ENCODE peak calls at places on chromosomes 4 and X, in six cellular contexts. J is MM.1S, M is suprapubic skin, O is Peyer's patch, E is left lung, B is heart left ventricle. X is an unnamed sample. For H3K36me3, the result is how much of the 10 kb centered on the place peaks cover.

GRCh38 chrX:41108007-41108683 is 22.9 kb downstream of the USP9X start:
- DNase-seq in J (no peak), M (no peak), O (no peak), E (no peak), B (no peak), X (no peak)

GRCh38 chr4:32219306-32220075 is 1499.3 kb downstream of the PCDH7 start:
- DNase-seq in J (no peak), M (no peak), O (no peak), E (no peak), B (no peak), X (no peak)

GRCh38 chr4:80812145-80812544 is 218.4 kb upstream of the BMP3 start:
- DNase-seq in J (no peak), M (no peak), O (no peak), E (no peak), B (no peak), X (no peak)

GRCh38 chr4:111542056-111542455 is 603.2 kb upstream of the FAM241A start:
- DNase-seq in J (no peak), M (no peak), O (no peak), E (no peak), B (no peak), X (no peak)

GRCh38 chrX:119981286-119982070 is 37.9 kb upstream of the NKAP start:
- DNase-seq in J (peak), M (no peak), O (peak), E (no peak), B (no peak), X (no peak)

GRCh38 chrX:13119386-13119785 is 75.0 kb upstream of the FAM9C start:
- DNase-seq in J (no peak), M (no peak), O (no peak), E (no peak), B (no peak), X (no peak)

GRCh38 chr4:147735413-147736301 is 3.8 kb downstream of the ARHGAP10 start:
- DNase-seq in J (peak), M (no peak), O (no peak), E (no peak), B (no peak), X (no peak)

GRCh38 chrX:107827137-107827831 is 1.6 kb downstream of the MID2 start:
- DNase-seq in J (no peak), M (no peak), O (no peak), E (no peak), B (no peak), X (no peak)

GRCh38 chr4:76028242-76028859 is 5.1 kb upstream of the CXCL10 start:
- DNase-seq in J (no peak), M (no peak), O (no peak), E (no peak), B (no peak), X (no peak)

GRCh38 chrX:20229155-20229554 is 37.6 kb downstream of the RPS6KA3 start:
- DNase-seq in J (no peak), M (no peak), O (no peak), E (no peak), B (no peak), X (no peak)

GRCh38 chrX:134604701-134605271 is 53.5 kb downstream of the PLAC1 start:
- DNase-seq in J (no peak), M (no peak), O (no peak), E (peak), B (peak), X (no peak)

GRCh38 chr4:150942539-150942938 is 72.5 kb downstream of the LRBA start:
- DNase-seq in J (no peak), M (no peak), O (no peak), E (no peak), B (no peak), X (no peak)

GRCh38 chrX:41723305-41723704 is 676 bp upstream of the GPR82 start:
- DNase-seq in J (no peak), M (no peak), O (no peak), E (no peak), B (no peak), X (no peak)

GRCh38 chr4:116531870-116532269 is 553.5 kb downstream of the TRAM1L1 start:
- DNase-seq in J (no peak), M (no peak), O (no peak), E (no peak), B (no peak), X (no peak)

GRCh38 chr4:57504139-57504538 is 394.0 kb upstream of the IGFBP7 start:
- DNase-seq in J (no peak), M (no peak), O (no peak), E (no peak), B (no peak), X (no peak)

GRCh38 chr4:120084327-120084726 is 17.7 kb upstream of the MAD2L1 start:
- DNase-seq in J (no peak), M (no peak), O (no peak), E (no peak), B (no peak), X (no peak)

GRCh38 chr4:10098770-10099139 is 17.8 kb downstream of the WDR1 start:
- DNase-seq in J (no peak), M (no peak), O (no peak), E (no peak), B (no peak), X (no peak)

GRCh38 chr4:10096201-10096975 is 20.2 kb downstream of the WDR1 start:
- DNase-seq in J (peak), M (no peak), O (peak), E (peak), B (peak), X (peak)

GRCh38 chr4:10096976-10097330 is 19.6 kb downstream of the WDR1 start:
- DNase-seq in J (peak), M (no peak), O (no peak), E (no peak), B (no peak), X (no peak)

GRCh38 chr4:10099521-10100325 is 16.9 kb downstream of the WDR1 start:
- DNase-seq in J (no peak), M (no peak), O (no peak), E (no peak), B (no peak), X (no peak)

DNA sequence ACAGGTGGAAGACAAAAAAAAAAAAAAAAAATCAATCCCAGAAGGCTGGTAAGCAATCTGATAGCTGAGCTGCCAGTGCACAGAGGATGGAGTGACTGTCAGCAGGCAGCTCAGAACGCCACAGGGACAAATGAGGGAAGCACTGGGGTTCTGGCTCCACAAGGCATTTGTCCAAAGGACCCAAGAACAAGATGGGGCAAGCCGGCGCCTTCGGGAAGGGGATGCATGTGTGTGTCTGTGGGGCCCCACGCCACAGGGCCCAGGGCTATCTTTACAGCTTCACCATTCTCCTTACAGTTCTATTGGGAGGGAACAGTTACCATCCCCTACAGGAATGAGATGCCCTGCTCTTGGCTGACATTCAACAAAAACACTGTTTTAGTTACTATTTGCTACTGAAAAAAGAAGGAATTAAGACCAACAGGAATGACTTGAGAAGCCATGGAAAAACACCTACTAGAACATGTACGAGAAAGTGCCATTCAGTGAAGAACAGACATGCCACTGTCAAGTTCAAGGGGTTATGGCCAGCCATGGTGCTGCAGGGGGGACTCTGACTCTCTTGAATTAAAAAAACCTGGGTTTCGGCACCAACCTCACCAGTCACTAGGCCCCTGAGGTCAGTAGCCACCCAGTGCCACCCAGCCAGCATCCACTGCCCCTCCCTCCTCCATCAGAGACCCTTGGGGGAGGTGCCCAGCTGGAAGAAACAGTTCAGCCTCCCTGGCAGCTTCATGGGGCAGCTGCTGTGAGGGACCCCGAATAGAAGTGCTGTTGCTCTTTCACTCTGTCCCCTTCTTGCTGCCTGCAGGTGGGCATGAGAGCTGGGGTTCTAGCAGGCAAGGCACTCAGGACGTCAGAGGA is 18.5 kb downstream of the WDR1 start:
- DNase-seq in J (no peak), M (no peak), O (no peak), E (no peak), B (no peak), X (no peak)
- H3K36me3 ChIP-seq in J (under half), M (half or more), O (under half), E (half or more), B (half or more), X (under half)

GRCh38 chr4:154478128-154478527 is 13.5 kb downstream of the DCHS2 start:
- DNase-seq in J (no peak), M (no peak), O (no peak), E (no peak), B (no peak), X (no peak)
- H3K27ac ChIP-seq in J (no peak), M (no peak), O (no peak), E (no peak), B (no peak), X (no peak)

GRCh38 chr4:4677825-4678522 is 136.1 kb upstream of the STX18 start:
- DNase-seq in J (no peak), M (no peak), O (no peak), E (no peak), B (no peak), X (peak)
- TF ChIP-seq CTCF in J (peak), M (no peak), O (no peak), E (peak), B (peak), X (peak)

GRCh38 chr4:1832690-1833089 is 23.3 kb downstream of the LETM1 start:
- DNase-seq in J (no peak), M (no peak), O (no peak), E (no peak), B (no peak), X (no peak)
- H3K36me3 ChIP-seq in J (under half), M (half or more), O (under half), E (half or more), B (half or more), X (half or more)

DNA sequence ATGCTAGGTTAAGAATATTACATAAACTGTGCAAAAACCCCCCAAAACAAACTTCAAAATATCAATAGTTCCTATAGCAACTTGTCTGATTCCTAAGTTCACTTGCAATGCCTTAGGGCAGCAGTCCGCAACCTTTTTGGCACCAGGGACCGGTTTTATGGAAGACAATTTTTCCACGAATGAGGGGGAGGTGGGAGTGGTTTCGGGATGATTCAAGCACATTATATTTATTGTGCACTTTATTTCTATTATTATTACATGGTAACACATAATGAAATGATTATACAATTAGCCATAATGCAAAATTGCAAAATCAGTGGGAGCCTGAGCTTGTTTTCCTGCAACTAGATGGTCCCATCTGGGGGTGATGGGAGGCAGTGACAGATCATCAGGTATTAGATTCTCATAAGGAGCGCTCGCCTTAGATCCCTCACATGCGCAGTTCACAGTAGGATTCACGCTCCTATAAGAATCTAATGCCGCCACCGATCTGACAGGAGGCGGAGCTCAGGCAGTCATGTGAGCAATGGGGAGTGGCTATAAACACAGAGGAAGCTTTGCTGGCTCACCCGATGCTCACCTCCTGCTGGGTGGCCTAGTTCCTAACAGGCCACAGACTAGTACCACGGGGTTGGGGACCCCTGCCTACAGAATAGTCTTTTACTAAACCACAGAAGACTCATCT is 39.7 kb downstream of the ACOX3 start:
- DNase-seq in J (no peak), M (no peak), O (no peak), E (no peak), B (no peak), X (no peak)
- H3K27ac ChIP-seq in J (no peak), M (peak), O (no peak), E (no peak), B (no peak), X (no peak)

DNA sequence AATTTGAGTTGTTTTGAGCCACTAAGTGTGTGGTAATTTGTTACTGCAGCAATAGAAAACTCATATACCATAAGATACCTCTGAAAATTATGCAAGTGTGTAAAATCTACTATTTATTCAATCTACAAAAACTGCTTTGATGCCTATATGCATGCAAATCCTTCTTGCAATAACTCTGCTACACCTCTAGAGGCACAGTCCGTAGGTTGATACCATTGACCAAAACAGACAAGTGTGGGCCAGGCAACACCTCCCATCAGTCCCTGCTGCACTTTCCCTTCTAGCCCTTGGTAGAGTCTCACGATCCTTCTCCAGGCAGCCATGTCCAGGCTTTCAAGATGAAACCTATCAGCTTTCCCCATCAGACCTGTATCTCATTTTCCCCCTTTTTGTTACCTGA is 48.8 kb upstream of the FAM9A start:
- DNase-seq in J (no peak), M (no peak), O (no peak), E (no peak), B (no peak), X (no peak)
- TF ChIP-seq CTCF in J (peak), M (no peak), O (no peak), E (no peak), B (no peak), X (no peak)

GRCh38 chrX:71573591-71573990 is 4.6 kb upstream of the GCNA start:
- DNase-seq in J (no peak), M (no peak), O (no peak), E (no peak), B (no peak), X (no peak)
- H3K36me3 ChIP-seq in J (under half), M (half or more), O (under half), E (half or more), B (half or more), X (half or more)

GRCh38 chr4:128589384-128589957 is 220.0 kb upstream of the JADE1 start:
- DNase-seq in J (no peak), M (no peak), O (no peak), E (no peak), B (no peak), X (no peak)

GRCh38 chr4:128590773-128591172 is 218.7 kb upstream of the JADE1 start:
- DNase-seq in J (no peak), M (no peak), O (no peak), E (no peak), B (peak), X (no peak)

GRCh38 chr4:128591482-128591881 is 218.0 kb upstream of the JADE1 start:
- DNase-seq in J (no peak), M (no peak), O (no peak), E (no peak), B (no peak), X (no peak)

GRCh38 chr4:128587382-128587781 is 222.1 kb upstream of the JADE1 start:
- DNase-seq in J (no peak), M (no peak), O (no peak), E (no peak), B (no peak), X (no peak)

GRCh38 chr4:128590034-128590740 is 219.3 kb upstream of the JADE1 start:
- DNase-seq in J (no peak), M (no peak), O (no peak), E (no peak), B (no peak), X (no peak)
- H3K27ac ChIP-seq in J (no peak), M (no peak), O (no peak), E (no peak), B (peak), X (peak)

GRCh38 chr4:13599159-13599558 is 28.4 kb downstream of the BOD1L1 start:
- DNase-seq in J (no peak), M (no peak), O (no peak), E (no peak), B (no peak), X (no peak)
- TF ChIP-seq CTCF in J (peak), M (no peak), O (no peak), E (no peak), B (no peak), X (no peak)

GRCh38 chr4:1250527-1250812 is 1.5 kb upstream of the CTBP1 start:
- DNase-seq in J (no peak), M (no peak), O (no peak), E (no peak), B (no peak), X (no peak)
- H3K36me3 ChIP-seq in J (under half), M (under half), O (under half), E (under half), B (under half), X (under half)

X was measured in heart right ventricle.